ENCODE peak calls at places on chromosome 20, in four cellular contexts. A, L, U and Y are unnamed samples.

GRCh38 chr20:44936510-44936909 is 23.7 kb downstream of the TOMM34 start:
- DNase-seq in A (no peak), L (no peak), U (no peak), Y (no peak)

GRCh38 chr20:38208523-38208922 is 43.5 kb upstream of the TGM2 start:
- DNase-seq in A (no peak), L (no peak), U (no peak), Y (no peak)

GRCh38 chr20:7798176-7798575 is 142.1 kb downstream of the HAO1 start:
- DNase-seq in A (no peak), L (no peak), U (no peak), Y (no peak)

GRCh38 chr20:709421-709820 is 33.8 kb upstream of the SCRT2 start:
- DNase-seq in A (no peak), L (no peak), U (no peak), Y (no peak)

GRCh38 chr20:9200620-9201019 is 131.7 kb downstream of the PLCB4 start:
- DNase-seq in A (peak), L (no peak), U (peak), Y (peak)

GRCh38 chr20:10551732-10552724 is 116.9 kb downstream of the SLX4IP start:
- DNase-seq in A (no peak), L (no peak), U (no peak), Y (no peak)

GRCh38 chr20:61113731-61114130 is 138.3 kb upstream of the CDH4 start:
- DNase-seq in A (no peak), L (no peak), U (no peak), Y (no peak)

GRCh38 chr20:37758332-37758731 is 64.5 kb downstream of the CTNNBL1 start:
- DNase-seq in A (no peak), L (peak), U (no peak), Y (no peak)

GRCh38 chr20:19257201-19257600 is 44.8 kb downstream of the SLC24A3 start:
- DNase-seq in A (no peak), L (no peak), U (no peak), Y (no peak)

GRCh38 chr20:16392346-16392745 is 180.9 kb downstream of the KIF16B start:
- DNase-seq in A (no peak), L (peak), U (no peak), Y (no peak)

GRCh38 chr20:23928788-23929187 is 49.2 kb upstream of the CST5 start:
- DNase-seq in A (no peak), L (peak), U (no peak), Y (no peak)

GRCh38 chr20:44566018-44566417 is 16.4 kb upstream of the PKIG start:
- DNase-seq in A (no peak), L (no peak), U (peak), Y (no peak)

GRCh38 chr20:50645253-50646068 is 45.9 kb downstream of the RIPOR3 start:
- DNase-seq in A (peak), L (no peak), U (peak), Y (peak)

GRCh38 chr20:36377348-36378326 is 71.5 kb downstream of the DLGAP4 start:
- DNase-seq in A (no peak), L (no peak), U (no peak), Y (no peak)

GRCh38 chr20:53598140-53599038 is 4.8 kb upstream of the ZNF217 start:
- DNase-seq in A (peak), L (no peak), U (no peak), Y (no peak)

GRCh38 chr20:50317644-50318043 is 127.0 kb downstream of the CEBPB start:
- DNase-seq in A (peak), L (no peak), U (no peak), Y (no peak)

GRCh38 chr20:56506103-56506502 is 18.4 kb upstream of the FAM209A start:
- DNase-seq in A (no peak), L (no peak), U (no peak), Y (no peak)

GRCh38 chr20:45935416-45936046 is 1.0 kb downstream of the PCIF1 start:
- DNase-seq in A (peak), L (no peak), U (no peak), Y (no peak)

GRCh38 chr20:24838551-24839530 is 110.2 kb upstream of the CST7 start:
- DNase-seq in A (peak), L (no peak), U (peak), Y (no peak)

GRCh38 chr20:54549523-54550326 is 74.3 kb downstream of the DOK5 start:
- DNase-seq in A (no peak), L (no peak), U (no peak), Y (peak)

GRCh38 chr20:19652591-19653026 is 105.4 kb upstream of the RIN2 start:
- DNase-seq in A (no peak), L (peak), U (no peak), Y (no peak)

GRCh38 chr20:6074145-6074561 is 20.3 kb upstream of the LRRN4 start:
- DNase-seq in A (no peak), L (peak), U (no peak), Y (no peak)

GRCh38 chr20:21505161-21505809 is 8.6 kb downstream of the NKX2-2 start:
- DNase-seq in A (no peak), L (peak), U (no peak), Y (no peak)

GRCh38 chr20:19212524-19213502 is at the start of gene SLC24A3:
- DNase-seq in A (peak), L (peak), U (no peak), Y (no peak)

GRCh38 chr20:44494266-44494665 is 18.6 kb downstream of the TTPAL start:
- DNase-seq in A (peak), L (no peak), U (no peak), Y (no peak)

GRCh38 chr20:63520939-63521601 is 505 bp downstream of the PPDPF start:
- DNase-seq in A (peak), L (peak), U (no peak), Y (no peak)

GRCh38 chr20:63521602-63522001 is 1.0 kb downstream of the PPDPF start:
- DNase-seq in A (no peak), L (no peak), U (no peak), Y (no peak)

GRCh38 chr20:63522981-63523611 is 2.5 kb downstream of the PPDPF start:
- DNase-seq in A (no peak), L (no peak), U (no peak), Y (no peak)

GRCh38 chr20:63520594-63520938 is at the start of gene PPDPF:
- DNase-seq in A (peak), L (peak), U (no peak), Y (no peak)

GRCh38 chr20:63522091-63522868 is 1.7 kb downstream of the PPDPF start:
- DNase-seq in A (no peak), L (no peak), U (no peak), Y (no peak)
- H3K4me3 ChIP-seq in A (peak), L (no peak), U (peak), Y (peak)

DNA sequence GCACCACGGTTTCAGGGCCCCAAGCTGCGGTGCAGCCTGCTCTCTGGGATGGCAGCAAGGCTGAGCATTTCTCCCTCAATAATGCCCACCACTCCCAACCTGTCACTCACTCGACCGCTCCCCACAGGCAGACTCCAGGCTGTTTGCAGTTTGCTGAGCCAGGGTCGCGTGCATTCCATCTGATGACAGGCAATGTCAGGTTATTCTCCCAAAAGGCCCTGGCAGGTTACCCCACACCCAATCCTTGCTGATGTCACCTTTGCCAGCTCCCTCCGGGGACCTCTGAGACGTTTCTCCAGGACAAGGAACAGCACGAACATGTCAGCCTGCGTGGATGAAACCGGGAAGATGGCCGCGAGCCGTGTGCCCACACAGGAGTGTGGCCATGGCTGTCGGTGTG is 7.1 kb upstream of the SLCO4A1 start:
- DNase-seq in A (no peak), L (no peak), U (no peak), Y (no peak)
- H3K4me3 ChIP-seq in A (no peak), L (no peak), U (no peak), Y (no peak)

DNA sequence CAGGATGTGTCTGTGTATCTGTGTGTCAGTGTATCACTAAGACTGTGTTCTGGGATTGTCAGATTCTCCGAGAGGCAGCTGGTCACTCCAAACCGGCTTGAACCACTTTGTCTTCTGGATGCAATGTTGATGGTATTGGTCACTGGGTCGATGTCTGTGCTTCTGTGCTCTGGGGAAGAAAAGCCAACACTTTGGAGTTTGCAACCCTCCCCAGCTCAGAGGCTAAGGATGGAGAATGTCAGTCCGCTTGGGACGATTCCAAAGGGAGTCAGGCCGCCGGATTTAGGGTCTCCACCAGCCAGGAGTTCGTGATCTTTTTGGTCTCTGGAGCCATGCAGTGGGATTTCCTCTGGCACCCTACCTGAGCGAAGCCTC is 5.2 kb downstream of the MAFB start:
- DNase-seq in A (no peak), L (no peak), U (no peak), Y (no peak)
- H3K4me3 ChIP-seq in A (no peak), L (no peak), U (no peak), Y (no peak)

GRCh38 chr20:33551778-33552177 is 61.9 kb downstream of the CBFA2T2 start:
- DNase-seq in A (no peak), L (no peak), U (no peak), Y (no peak)

GRCh38 chr20:33545763-33546162 is 55.9 kb downstream of the CBFA2T2 start:
- DNase-seq in A (no peak), L (no peak), U (no peak), Y (no peak)

GRCh38 chr20:33552519-33552918 is 62.6 kb downstream of the CBFA2T2 start:
- DNase-seq in A (no peak), L (no peak), U (no peak), Y (no peak)

GRCh38 chr20:33554914-33555420 is 65.1 kb downstream of the CBFA2T2 start:
- DNase-seq in A (peak), L (no peak), U (peak), Y (peak)

GRCh38 chr20:33549229-33549628 is 59.3 kb downstream of the CBFA2T2 start:
- DNase-seq in A (no peak), L (no peak), U (no peak), Y (no peak)
- H3K4me3 ChIP-seq in A (no peak), L (no peak), U (no peak), Y (no peak)

GRCh38 chr20:33672426-33673114 is 1.7 kb downstream of the NECAB3 start:
- DNase-seq in A (no peak), L (no peak), U (no peak), Y (no peak)

GRCh38 chr20:33670715-33671499 is 3.3 kb downstream of the NECAB3 start:
- DNase-seq in A (no peak), L (no peak), U (no peak), Y (no peak)

GRCh38 chr20:33669873-33670640 is 3.3 kb downstream of the ACTL10 start:
- DNase-seq in A (no peak), L (no peak), U (no peak), Y (no peak)

GRCh38 chr20:33673115-33673410 is 1.2 kb downstream of the NECAB3 start:
- DNase-seq in A (no peak), L (no peak), U (no peak), Y (no peak)

DNA sequence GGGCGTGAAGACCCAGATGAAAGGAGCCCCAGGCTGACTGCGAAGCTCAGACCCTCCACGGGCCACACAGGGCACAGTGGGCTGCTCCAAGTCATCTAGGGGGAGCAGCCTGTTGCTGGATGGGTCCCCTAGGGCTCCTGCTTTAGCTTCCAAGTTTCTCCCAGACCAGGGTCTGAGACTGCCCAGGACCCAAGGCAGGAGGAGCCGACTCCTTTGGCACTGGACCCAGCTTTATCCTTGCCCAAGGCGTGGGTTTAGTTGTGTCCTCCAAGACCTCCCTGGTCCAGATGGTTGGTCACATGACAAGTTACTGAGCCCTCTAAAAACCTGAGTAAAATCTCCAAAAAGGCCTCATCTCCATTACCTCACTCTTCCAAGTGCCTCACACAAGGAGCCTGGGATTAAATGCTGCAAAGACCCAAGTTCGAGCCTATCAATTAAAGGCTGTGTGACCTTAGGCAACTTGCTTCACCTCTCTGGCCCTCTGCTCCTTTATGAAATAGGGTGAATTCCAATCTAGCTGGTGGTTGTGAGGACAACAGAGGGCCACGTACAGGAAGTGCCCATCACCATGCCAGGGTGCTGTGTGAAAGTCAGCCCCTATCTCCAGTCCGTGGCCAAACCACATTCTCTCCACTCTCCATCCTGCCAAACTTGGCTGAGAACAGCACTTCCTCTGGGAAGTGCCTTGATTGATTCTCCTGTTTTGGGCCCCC is 2.5 kb downstream of the NECAB3 start:
- DNase-seq in A (no peak), L (no peak), U (no peak), Y (no peak)
- H3K4me3 ChIP-seq in A (no peak), L (no peak), U (no peak), Y (no peak)

GRCh38 chr20:57617079-57617795 is 3.0 kb downstream of the ZBP1 start:
- DNase-seq in A (no peak), L (no peak), U (no peak), Y (no peak)

GRCh38 chr20:57616143-57616951 is 3.9 kb downstream of the ZBP1 start:
- DNase-seq in A (no peak), L (no peak), U (no peak), Y (no peak)

GRCh38 chr20:57618766-57619052 is 1.5 kb downstream of the ZBP1 start:
- DNase-seq in A (no peak), L (no peak), U (no peak), Y (no peak)

GRCh38 chr20:57619053-57619831 is 984 bp downstream of the ZBP1 start:
- DNase-seq in A (no peak), L (peak), U (no peak), Y (no peak)

GRCh38 chr20:57618091-57618765 is 2.0 kb downstream of the ZBP1 start:
- DNase-seq in A (peak), L (no peak), U (no peak), Y (no peak)
- H3K4me3 ChIP-seq in A (no peak), L (peak), U (no peak), Y (no peak)

GRCh38 chr20:47705497-47705856 is 79.8 kb downstream of the SULF2 start:
- DNase-seq in A (no peak), L (no peak), U (no peak), Y (no peak)

GRCh38 chr20:47706345-47706744 is 78.9 kb downstream of the SULF2 start:
- DNase-seq in A (no peak), L (no peak), U (no peak), Y (no peak)

GRCh38 chr20:47708953-47709833 is 76.1 kb downstream of the SULF2 start:
- DNase-seq in A (no peak), L (no peak), U (no peak), Y (no peak)

GRCh38 chr20:47710665-47711045 is 74.6 kb downstream of the SULF2 start:
- DNase-seq in A (no peak), L (no peak), U (no peak), Y (no peak)

DNA sequence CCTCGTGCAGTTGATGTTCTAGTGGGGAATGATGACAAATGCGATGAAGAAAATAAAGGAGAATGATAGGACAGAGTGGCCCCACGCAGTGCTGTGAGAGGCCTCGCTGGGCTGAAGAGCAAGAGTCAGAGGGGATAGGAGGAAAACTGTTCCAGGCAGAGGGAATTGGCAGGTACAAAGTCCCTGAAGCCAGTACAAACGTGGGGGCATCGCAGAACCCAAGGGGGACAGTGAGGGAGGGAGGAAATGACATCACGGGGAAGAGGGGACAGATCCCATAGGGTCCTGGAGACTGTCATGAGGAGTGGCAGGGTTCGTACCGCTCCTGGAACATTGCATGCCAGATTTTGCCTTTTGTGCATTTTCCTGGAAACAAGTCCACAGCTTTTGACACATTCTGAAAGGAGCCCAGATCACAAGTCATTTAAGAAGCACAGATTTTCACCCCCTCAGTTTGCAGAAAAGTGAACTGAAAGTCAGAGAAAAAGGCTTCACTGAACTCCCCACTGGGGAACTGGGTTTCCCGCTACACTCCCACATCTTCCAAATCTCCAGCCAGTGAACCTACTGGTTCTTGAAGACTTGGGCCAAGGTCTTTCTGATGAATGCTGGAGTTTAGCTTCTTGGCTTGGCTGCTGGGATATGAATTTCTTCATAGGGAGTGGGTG is 77.0 kb downstream of the SULF2 start:
- DNase-seq in A (no peak), L (peak), U (no peak), Y (no peak)
- H3K4me3 ChIP-seq in A (no peak), L (no peak), U (no peak), Y (no peak)

DNA sequence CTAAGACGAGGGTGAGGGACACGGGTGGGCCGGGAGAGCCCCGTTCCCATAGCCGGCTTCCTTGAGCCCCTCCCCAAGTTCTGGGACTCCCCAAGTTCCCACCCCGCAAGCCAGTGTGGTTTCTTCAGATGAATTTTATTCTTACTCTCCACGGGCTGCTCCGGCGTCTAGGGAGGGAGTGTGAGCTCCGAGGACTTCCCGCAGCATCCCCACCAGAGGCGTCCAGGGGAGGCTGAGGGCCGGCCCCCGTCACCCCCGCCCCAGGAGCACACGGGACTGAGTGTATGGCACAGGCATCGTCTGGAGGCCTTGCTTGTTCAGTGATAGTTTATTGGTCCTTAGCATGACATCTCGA is 10.0 kb upstream of the SLC4A11 start:
- DNase-seq in A (no peak), L (no peak), U (no peak), Y (no peak)
- H3K4me3 ChIP-seq in A (no peak), L (peak), U (peak), Y (peak)

GRCh38 chr20:17663040-17663399 is 19.0 kb downstream of the RRBP1 start:
- DNase-seq in A (no peak), L (no peak), U (no peak), Y (no peak)

GRCh38 chr20:17663486-17663885 is 18.6 kb downstream of the RRBP1 start:
- DNase-seq in A (no peak), L (no peak), U (no peak), Y (no peak)

GRCh38 chr20:17662333-17663039 is 19.6 kb downstream of the RRBP1 start:
- DNase-seq in A (no peak), L (no peak), U (no peak), Y (no peak)

GRCh38 chr20:17665756-17666155 is 16.3 kb downstream of the RRBP1 start:
- DNase-seq in A (no peak), L (no peak), U (no peak), Y (no peak)

DNA sequence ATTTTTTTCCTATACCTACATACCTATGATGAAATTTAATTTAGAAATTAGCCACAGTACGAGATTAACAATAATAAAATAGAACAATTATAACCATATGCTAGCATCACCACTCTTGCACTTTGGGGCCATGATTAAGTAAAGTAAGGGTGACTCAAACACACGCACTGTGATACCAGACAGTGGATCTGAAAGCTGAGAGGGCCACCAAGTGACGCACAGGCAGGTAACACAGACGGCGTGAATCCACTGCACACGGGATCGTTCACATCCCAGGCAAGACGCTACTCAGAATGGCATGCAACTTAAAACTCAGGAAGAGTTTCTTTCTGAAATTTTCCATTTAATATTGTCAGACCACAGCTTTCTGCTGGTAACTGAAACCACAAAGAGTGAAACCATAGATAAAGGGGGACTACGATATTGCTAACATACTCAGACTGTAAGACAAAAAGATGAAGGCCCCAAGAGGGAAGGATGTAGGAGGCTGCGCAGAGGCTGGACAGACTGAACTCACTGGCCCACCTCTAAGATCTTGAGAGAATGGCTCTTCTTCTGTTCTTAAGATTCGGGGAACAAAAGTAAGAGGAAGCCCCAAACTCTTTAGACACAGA is 17.9 kb downstream of the RRBP1 start:
- DNase-seq in A (no peak), L (no peak), U (no peak), Y (no peak)
- H3K4me3 ChIP-seq in A (no peak), L (no peak), U (no peak), Y (no peak)